ENCODE peak calls at places on chromosomes 3 and 15, in ten cellular contexts. H is Peyer's patch; Y is mammary epithelial cell; Z is heart left ventricle; X is CD4-positive, CD25-positive, alpha-beta regulatory T cell; S is small intestine; D is SJSA1; F is IMR-90; N is uterus; W is H1. E is an unnamed sample. For H3K9me3, the result is how much of the 10 kb centered on the place peaks cover.

GRCh38 chr3:54146383-54147239 is 24.3 kb downstream of the CACNA2D3 start:
- DNase-seq in W (no peak), X (no peak), Z (peak), D (no peak), F (no peak), Y (peak), S (peak), N (no peak), H (no peak), E (no peak)

GRCh38 chr15:66233487-66234415 is 19.8 kb downstream of the MEGF11 start:
- DNase-seq in H (no peak), F (no peak), X (peak), S (no peak), Y (peak), W (no peak), D (no peak), Z (no peak), N (no peak), E (no peak)

GRCh38 chr15:62648954-62649353 is 393.6 kb upstream of the TPM1 start:
- DNase-seq in D (no peak), H (no peak), S (peak), N (no peak), Z (no peak), Y (no peak), F (no peak), X (no peak), W (no peak), E (no peak)

GRCh38 chr3:109023656-109024254 is 70.1 kb upstream of the GUCA1C start:
- DNase-seq in S (peak), F (peak), N (no peak), W (no peak), H (no peak), X (peak), Y (peak), D (no peak), Z (no peak), E (peak)

GRCh38 chr15:38928431-38928830 is 363.8 kb upstream of the RASGRP1 start:
- DNase-seq in Z (no peak), W (no peak), H (no peak), D (no peak), N (no peak), S (no peak), F (no peak), Y (no peak), X (no peak), E (no peak)

GRCh38 chr15:78727561-78727960 is 83.7 kb downstream of the ADAMTS7 start:
- DNase-seq in W (no peak), S (no peak), N (no peak), X (no peak), D (peak), H (no peak), Z (no peak), Y (no peak), F (no peak), E (no peak)

GRCh38 chr3:99542771-99543518 is 95.4 kb upstream of the COL8A1 start:
- DNase-seq in N (no peak), D (no peak), H (no peak), Y (peak), F (no peak), S (no peak), X (peak), Z (no peak), W (no peak), E (no peak)

GRCh38 chr15:53962646-53963561 is 15.3 kb upstream of the UNC13C start:
- DNase-seq in N (no peak), F (no peak), S (peak), Z (no peak), D (no peak), X (peak), Y (no peak), W (no peak), H (no peak), E (no peak)

GRCh38 chr3:138724433-138724832 is 110.3 kb downstream of the PIK3CB start:
- DNase-seq in W (no peak), X (no peak), D (no peak), Z (no peak), F (no peak), Y (no peak), H (no peak), S (no peak), N (no peak), E (no peak)

GRCh38 chr3:135041586-135041985 is 246.5 kb downstream of the EPHB1 start:
- DNase-seq in D (no peak), F (peak), N (no peak), X (no peak), S (no peak), H (no peak), Z (no peak), Y (no peak), W (no peak), E (no peak)

GRCh38 chr15:57655809-57656208 is 50.7 kb upstream of the POLR2M start:
- DNase-seq in S (no peak), N (no peak), H (no peak), X (peak), D (no peak), Y (no peak), Z (no peak), W (no peak), F (no peak), E (no peak)

GRCh38 chr3:43212914-43213611 is 73.3 kb upstream of the SNRK start:
- DNase-seq in N (no peak), F (no peak), S (peak), Z (no peak), W (no peak), X (no peak), D (no peak), H (no peak), Y (peak), E (no peak)

GRCh38 chr3:134036291-134036690 is 6.6 kb upstream of the SLCO2A1 start:
- DNase-seq in S (no peak), W (no peak), N (no peak), Z (no peak), X (no peak), D (no peak), F (no peak), Y (no peak), H (no peak), E (no peak)

GRCh38 chr3:13544293-13544831 is 4.6 kb upstream of the FBLN2 start:
- DNase-seq in Z (peak), W (no peak), X (peak), F (peak), Y (peak), S (no peak), N (no peak), H (no peak), D (no peak), E (peak)

GRCh38 chr15:90203922-90204321 is 2.8 kb downstream of the SEMA4B start:
- DNase-seq in Y (no peak), F (no peak), H (no peak), N (peak), D (peak), S (no peak), Z (peak), X (no peak), W (no peak), E (no peak)

GRCh38 chr3:155302476-155302875 is 9.0 kb upstream of the STRIT1 start:
- DNase-seq in H (no peak), Y (no peak), X (no peak), S (peak), D (no peak), N (no peak), Z (no peak), W (no peak), F (peak), E (no peak)

GRCh38 chr15:51386486-51386885 is 45.0 kb downstream of the GLDN start:
- DNase-seq in F (no peak), N (no peak), D (no peak), W (no peak), S (no peak), Y (no peak), H (no peak), X (no peak), Z (no peak), E (no peak)

GRCh38 chr3:171354049-171354705 is 106.0 kb downstream of the TNIK start:
- DNase-seq in N (no peak), X (no peak), Y (peak), Z (no peak), F (no peak), H (no peak), S (peak), D (no peak), W (no peak), E (no peak)

DNA sequence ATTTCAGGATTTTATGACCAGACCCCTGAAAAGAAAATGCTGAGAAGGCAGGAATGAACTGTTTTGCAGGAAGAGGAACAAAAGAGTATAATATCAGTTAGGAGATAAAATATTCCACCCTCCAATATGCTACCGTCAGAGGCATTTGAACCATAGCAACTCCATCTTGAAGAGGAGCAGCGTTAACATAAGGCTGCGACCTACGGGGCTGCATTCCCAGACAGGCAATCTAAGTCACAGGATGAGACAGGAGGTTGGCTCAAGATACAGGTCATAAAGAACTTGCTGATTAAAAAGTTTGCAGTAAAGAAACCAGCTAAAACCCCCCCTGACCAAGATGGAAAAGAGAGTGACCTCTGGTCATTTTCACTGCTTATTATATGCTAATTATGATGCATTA is 22.9 kb downstream of the CCDC39 start:
- DNase-seq in Y (no peak), D (no peak), Z (no peak), X (no peak), H (no peak), F (no peak), N (no peak), W (no peak), S (no peak), E (no peak)
- H3K9me3 ChIP-seq in Y (under half), D (under half), Z (under half), X (under half), H (under half), F (under half), N (under half), W (under half), S (under half), E (under half)

GRCh38 chr3:88362428-88362827 is 212.7 kb downstream of the C3orf38 start:
- DNase-seq in S (peak), W (no peak), X (no peak), H (no peak), F (no peak), Y (peak), N (no peak), D (no peak), Z (no peak), E (no peak)
- H3K9me3 ChIP-seq in S (under half), W (under half), X (under half), H (under half), F (under half), Y (under half), N (under half), D (under half), Z (under half), E (under half)

GRCh38 chr3:197303452-197303851 is 5.0 kb upstream of the DLG1 start:
- DNase-seq in W (no peak), S (no peak), D (no peak), N (no peak), Y (no peak), F (no peak), X (no peak), Z (no peak), H (no peak), E (no peak)

GRCh38 chr3:197308591-197308990 is 10.2 kb upstream of the DLG1 start:
- DNase-seq in Y (peak), F (peak), D (no peak), W (no peak), Z (no peak), X (no peak), N (no peak), S (no peak), H (no peak), E (no peak)

GRCh38 chr3:197306374-197307086 is 8.1 kb upstream of the DLG1 start:
- DNase-seq in N (no peak), H (no peak), F (peak), X (no peak), Y (peak), S (no peak), Z (no peak), W (no peak), D (no peak), E (no peak)

GRCh38 chr3:197302696-197303341 is 4.4 kb upstream of the DLG1 start:
- DNase-seq in Z (no peak), H (no peak), S (no peak), N (no peak), X (no peak), D (peak), Y (peak), W (no peak), F (peak), E (no peak)

DNA sequence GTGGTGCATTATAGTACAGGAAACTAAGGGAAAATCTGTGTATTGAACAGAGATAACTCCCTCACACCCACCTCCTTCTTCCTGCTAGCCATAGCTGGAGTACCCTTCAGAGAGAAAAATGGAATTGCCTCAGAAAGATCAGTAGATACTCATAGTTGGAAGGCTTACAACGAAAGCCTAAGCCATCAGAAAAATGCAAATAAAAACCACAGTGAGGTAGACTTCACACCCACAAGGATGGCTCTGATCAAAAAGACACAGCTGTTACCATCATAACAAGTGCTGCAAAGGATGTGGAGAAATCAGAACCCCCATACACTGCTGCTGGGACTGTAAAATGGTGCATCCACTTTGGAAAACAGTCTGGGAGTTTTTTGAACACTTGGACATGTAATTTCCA is 7.4 kb upstream of the DLG1 start:
- DNase-seq in F (peak), S (no peak), Z (no peak), W (no peak), Y (peak), D (no peak), N (no peak), X (peak), H (no peak), E (no peak)
- H3K9me3 ChIP-seq in F (under half), S (under half), Z (under half), W (under half), Y (under half), D (under half), N (under half), X (under half), H (under half), E (under half)

GRCh38 chr15:43361313-43361903 is 9.4 kb downstream of the ZSCAN29 start:
- DNase-seq in X (no peak), W (no peak), H (no peak), Y (no peak), D (no peak), N (no peak), S (no peak), F (no peak), Z (no peak), E (no peak)
- H3K9me3 ChIP-seq in X (half or more), W (under half), H (under half), Y (under half), D (under half), N (under half), S (under half), F (half or more), Z (under half), E (under half)

GRCh38 chr15:96972201-96972600 is 641.7 kb downstream of the NR2F2 start:
- DNase-seq in D (no peak), S (no peak), W (no peak), X (no peak), F (no peak), N (no peak), Y (no peak), Z (no peak), H (no peak), E (no peak)

GRCh38 chr15:96974761-96975160 is 644.3 kb downstream of the NR2F2 start:
- DNase-seq in H (no peak), F (no peak), S (no peak), D (no peak), N (no peak), W (no peak), X (no peak), Z (no peak), Y (no peak), E (no peak)

GRCh38 chr15:96969892-96970710 is 639.6 kb downstream of the NR2F2 start:
- DNase-seq in Z (peak), X (no peak), W (no peak), S (no peak), F (no peak), D (no peak), Y (no peak), H (no peak), N (no peak), E (no peak)
- H3K9me3 ChIP-seq in Z (under half), X (under half), W (under half), S (under half), F (under half), D (under half), Y (under half), H (under half), N (under half), E (under half)

GRCh38 chr3:79421273-79421672 is 346.5 kb downstream of the ROBO1 start:
- DNase-seq in Y (no peak), F (no peak), Z (no peak), N (no peak), W (no peak), S (no peak), H (no peak), X (no peak), D (no peak), E (no peak)
- H3K9me3 ChIP-seq in Y (under half), F (under half), Z (under half), N (under half), W (under half), S (under half), H (under half), X (under half), D (under half), E (under half)

GRCh38 chr15:23072633-23073032 is 33.3 kb upstream of the TUBGCP5 start:
- DNase-seq in F (no peak), N (no peak), D (no peak), W (no peak), X (no peak), S (no peak), Z (no peak), Y (no peak), H (no peak), E (no peak)
- H3K9me3 ChIP-seq in F (under half), N (under half), D (under half), W (under half), X (under half), S (under half), Z (under half), Y (under half), H (under half), E (under half)

DNA sequence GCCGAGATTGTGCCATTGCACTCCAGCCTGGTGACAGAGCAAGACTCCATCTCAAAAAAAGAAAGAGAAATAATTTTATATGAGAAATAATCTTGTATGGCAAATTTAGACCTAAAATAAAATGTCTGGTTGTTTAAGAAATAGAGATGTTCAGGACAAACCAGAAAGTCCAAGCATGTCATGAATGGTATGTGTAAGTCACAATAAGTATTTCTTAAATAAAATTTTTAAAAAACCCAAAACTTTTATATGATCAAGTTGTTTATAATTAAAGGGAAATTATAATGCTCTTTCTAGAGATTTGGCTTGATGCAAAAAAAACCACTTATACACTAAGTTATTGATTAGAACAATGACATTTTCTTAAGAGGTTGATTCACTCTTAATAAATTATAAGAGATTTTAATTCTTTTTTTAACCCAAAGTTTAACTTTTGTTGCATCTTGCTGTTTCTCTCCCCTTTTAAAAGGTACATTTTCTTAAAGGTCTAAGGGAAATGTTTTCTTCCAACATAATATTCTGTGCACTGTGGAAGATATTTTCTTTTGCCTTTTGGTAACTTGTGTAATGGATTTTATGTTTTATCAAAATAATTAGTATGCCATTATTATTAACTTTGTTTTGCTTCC is 105.7 kb downstream of the RTP4 start:
- DNase-seq in Y (peak), Z (no peak), F (no peak), S (no peak), D (no peak), N (no peak), W (no peak), H (no peak), X (peak), E (no peak)
- H3K9me3 ChIP-seq in Y (under half), Z (under half), F (under half), S (under half), D (under half), N (under half), W (under half), H (under half), X (under half), E (under half)

GRCh38 chr15:25091421-25092158 is 136.8 kb downstream of the SNRPN start:
- DNase-seq in D (peak), F (no peak), Z (no peak), W (no peak), X (no peak), N (no peak), S (no peak), Y (no peak), H (no peak), E (no peak)

GRCh38 chr15:25090073-25090733 is 135.4 kb downstream of the SNRPN start:
- DNase-seq in Y (no peak), N (no peak), F (no peak), X (no peak), D (peak), Z (no peak), S (no peak), W (no peak), H (no peak), E (no peak)

GRCh38 chr15:25089577-25089976 is 134.8 kb downstream of the SNRPN start:
- DNase-seq in S (no peak), Z (no peak), Y (no peak), H (no peak), F (no peak), X (no peak), D (peak), W (no peak), N (no peak), E (no peak)

GRCh38 chr15:25087137-25087536 is 132.3 kb downstream of the SNRPN start:
- DNase-seq in Y (no peak), Z (no peak), S (no peak), X (no peak), H (no peak), F (no peak), D (peak), N (no peak), W (no peak), E (no peak)

DNA sequence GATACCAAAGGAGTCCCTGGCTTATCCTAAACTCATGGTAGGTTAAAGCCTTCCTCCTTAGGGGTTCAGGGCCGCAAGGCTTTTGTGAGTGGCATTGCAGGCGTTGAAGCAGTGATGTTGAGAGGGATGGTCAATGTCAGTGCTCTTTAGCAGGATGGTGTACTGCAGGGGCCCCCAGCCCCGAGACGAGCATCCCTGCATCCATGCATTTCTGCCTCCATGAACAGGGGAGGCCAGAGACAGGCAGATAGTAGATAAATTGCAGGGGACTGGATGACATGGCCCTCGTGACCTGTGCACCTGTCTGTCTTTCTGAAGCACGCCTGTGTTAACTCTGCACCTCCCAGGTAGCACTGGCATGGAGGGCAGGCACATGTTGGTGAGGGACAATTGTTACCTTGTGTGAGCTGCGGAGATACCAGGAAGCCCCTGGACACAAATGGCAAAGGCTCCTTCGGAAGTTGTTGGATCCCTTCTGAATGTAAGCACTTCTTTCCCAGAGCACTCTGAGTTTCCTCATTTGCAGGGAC is 133.5 kb downstream of the SNRPN start:
- DNase-seq in N (no peak), D (peak), Z (no peak), X (no peak), W (no peak), F (no peak), S (no peak), H (no peak), Y (no peak), E (no peak)
- H3K9me3 ChIP-seq in N (half or more), D (under half), Z (under half), X (half or more), W (half or more), F (half or more), S (under half), H (half or more), Y (half or more), E (under half)

DNA sequence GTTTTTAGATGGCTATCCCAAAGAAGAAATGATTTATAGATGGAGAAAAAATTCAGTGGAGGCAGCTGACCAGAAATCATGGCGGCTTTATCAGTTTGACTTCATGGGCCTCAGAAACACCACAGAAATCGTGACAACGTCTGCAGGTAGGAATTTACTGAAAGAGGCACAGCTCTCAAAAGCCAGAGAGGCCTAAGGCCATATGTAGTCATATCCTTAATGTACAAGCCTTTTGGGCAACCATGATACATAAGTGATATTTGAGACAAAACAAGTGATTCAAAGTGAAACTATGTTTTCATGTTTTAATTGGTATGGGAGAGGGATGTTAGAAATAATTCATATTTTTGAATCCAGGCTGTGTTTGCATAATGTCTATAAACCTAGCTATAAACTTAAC is 509.7 kb downstream of the GABRG3 start:
- DNase-seq in Z (no peak), N (no peak), F (no peak), H (no peak), Y (no peak), W (no peak), D (no peak), S (no peak), X (no peak), E (no peak)
- H3K9me3 ChIP-seq in Z (under half), N (under half), F (under half), H (under half), Y (under half), W (under half), D (under half), S (under half), X (under half), E (under half)

E was measured in T-helper 17 cell.